ENCODE peak calls at places on chromosomes 4 and X, in nine cellular contexts. One of them, this sample, is unnamed.

GRCh38 chr4:139243448-139244365 is 36.3 kb downstream of the MGARP start:
- DNase-seq in K562: peak
- DNase-seq in NCI-H510A treated with DMSO at 0.1 percent for 48 hours: no peak
- DNase-seq in stimulated activated CD4-positive, alpha-beta T cell treated with anti-CD3 and anti-CD28 coated beads, Interleukin-1b, Interleukin-23, amount 100 ng/mL, for 24 hours: no peak
- DNase-seq in SK-N-DZ: no peak
- DNase-seq in HEK293T: peak
- DNase-seq in lower leg skin: peak
- DNase-seq in A549: no peak
- DNase-seq in EH: peak
- DNase-seq in this sample: no peak

GRCh38 chr4:140289486-140289885 is 84.0 kb upstream of the SCOC start:
- DNase-seq in K562: no peak
- DNase-seq in NCI-H510A treated with DMSO at 0.1 percent for 48 hours: no peak
- DNase-seq in stimulated activated CD4-positive, alpha-beta T cell treated with anti-CD3 and anti-CD28 coated beads, Interleukin-1b, Interleukin-23, amount 100 ng/mL, for 24 hours: no peak
- DNase-seq in SK-N-DZ: no peak
- DNase-seq in HEK293T: no peak
- DNase-seq in lower leg skin: no peak
- DNase-seq in A549: no peak
- DNase-seq in EH: no peak
- DNase-seq in this sample: no peak

GRCh38 chr4:1112821-1113182 is 562 bp downstream of the RNF212 start:
- DNase-seq in K562: no peak
- DNase-seq in NCI-H510A treated with DMSO at 0.1 percent for 48 hours: no peak
- DNase-seq in stimulated activated CD4-positive, alpha-beta T cell treated with anti-CD3 and anti-CD28 coated beads, Interleukin-1b, Interleukin-23, amount 100 ng/mL, for 24 hours: no peak
- DNase-seq in SK-N-DZ: no peak
- DNase-seq in HEK293T: no peak
- DNase-seq in lower leg skin: no peak
- DNase-seq in A549: no peak
- DNase-seq in EH: no peak
- DNase-seq in this sample: no peak

GRCh38 chrX:131068945-131069719 is 11.0 kb downstream of the ARHGAP36 start:
- DNase-seq in K562: peak
- DNase-seq in NCI-H510A treated with DMSO at 0.1 percent for 48 hours: peak
- DNase-seq in stimulated activated CD4-positive, alpha-beta T cell treated with anti-CD3 and anti-CD28 coated beads, Interleukin-1b, Interleukin-23, amount 100 ng/mL, for 24 hours: peak
- DNase-seq in SK-N-DZ: peak
- DNase-seq in HEK293T: peak
- DNase-seq in lower leg skin: no peak
- DNase-seq in A549: peak
- DNase-seq in EH: peak
- DNase-seq in this sample: no peak

GRCh38 chr4:146095867-146096266 is 79.7 kb upstream of the LSM6 start:
- DNase-seq in K562: no peak
- DNase-seq in NCI-H510A treated with DMSO at 0.1 percent for 48 hours: no peak
- DNase-seq in stimulated activated CD4-positive, alpha-beta T cell treated with anti-CD3 and anti-CD28 coated beads, Interleukin-1b, Interleukin-23, amount 100 ng/mL, for 24 hours: no peak
- DNase-seq in SK-N-DZ: no peak
- DNase-seq in HEK293T: no peak
- DNase-seq in lower leg skin: no peak
- DNase-seq in A549: no peak
- DNase-seq in EH: no peak
- DNase-seq in this sample: no peak

GRCh38 chr4:85760521-85760920 is 285.6 kb downstream of the ARHGAP24 start:
- DNase-seq in K562: no peak
- DNase-seq in NCI-H510A treated with DMSO at 0.1 percent for 48 hours: no peak
- DNase-seq in stimulated activated CD4-positive, alpha-beta T cell treated with anti-CD3 and anti-CD28 coated beads, Interleukin-1b, Interleukin-23, amount 100 ng/mL, for 24 hours: no peak
- DNase-seq in SK-N-DZ: no peak
- DNase-seq in HEK293T: no peak
- DNase-seq in lower leg skin: no peak
- DNase-seq in A549: no peak
- DNase-seq in EH: no peak
- DNase-seq in this sample: no peak

GRCh38 chr4:74032064-74032463 is 6.4 kb downstream of the CXCL3 start:
- DNase-seq in K562: no peak
- DNase-seq in NCI-H510A treated with DMSO at 0.1 percent for 48 hours: no peak
- DNase-seq in stimulated activated CD4-positive, alpha-beta T cell treated with anti-CD3 and anti-CD28 coated beads, Interleukin-1b, Interleukin-23, amount 100 ng/mL, for 24 hours: no peak
- DNase-seq in SK-N-DZ: no peak
- DNase-seq in HEK293T: no peak
- DNase-seq in lower leg skin: no peak
- DNase-seq in A549: no peak
- DNase-seq in EH: peak
- DNase-seq in this sample: peak

GRCh38 chr4:153409924-153410501 is 56.1 kb upstream of the TMEM131L start:
- DNase-seq in K562: peak
- DNase-seq in NCI-H510A treated with DMSO at 0.1 percent for 48 hours: no peak
- DNase-seq in stimulated activated CD4-positive, alpha-beta T cell treated with anti-CD3 and anti-CD28 coated beads, Interleukin-1b, Interleukin-23, amount 100 ng/mL, for 24 hours: no peak
- DNase-seq in SK-N-DZ: no peak
- DNase-seq in HEK293T: no peak
- DNase-seq in lower leg skin: no peak
- DNase-seq in A549: no peak
- DNase-seq in EH: no peak
- DNase-seq in this sample: no peak

GRCh38 chrX:36957425-36958328 is 50.5 kb upstream of the FAM47C start:
- DNase-seq in K562: no peak
- DNase-seq in NCI-H510A treated with DMSO at 0.1 percent for 48 hours: peak
- DNase-seq in stimulated activated CD4-positive, alpha-beta T cell treated with anti-CD3 and anti-CD28 coated beads, Interleukin-1b, Interleukin-23, amount 100 ng/mL, for 24 hours: no peak
- DNase-seq in SK-N-DZ: peak
- DNase-seq in HEK293T: peak
- DNase-seq in lower leg skin: no peak
- DNase-seq in A549: peak
- DNase-seq in EH: no peak
- DNase-seq in this sample: no peak

GRCh38 chr4:140633154-140633553 is 64.4 kb upstream of the UCP1 start:
- DNase-seq in K562: no peak
- DNase-seq in NCI-H510A treated with DMSO at 0.1 percent for 48 hours: no peak
- DNase-seq in stimulated activated CD4-positive, alpha-beta T cell treated with anti-CD3 and anti-CD28 coated beads, Interleukin-1b, Interleukin-23, amount 100 ng/mL, for 24 hours: no peak
- DNase-seq in SK-N-DZ: no peak
- DNase-seq in HEK293T: no peak
- DNase-seq in lower leg skin: no peak
- DNase-seq in A549: no peak
- DNase-seq in EH: no peak
- DNase-seq in this sample: peak

GRCh38 chr4:73662709-73663546 is 42.7 kb upstream of the RASSF6 start:
- DNase-seq in K562: peak
- DNase-seq in NCI-H510A treated with DMSO at 0.1 percent for 48 hours: peak
- DNase-seq in stimulated activated CD4-positive, alpha-beta T cell treated with anti-CD3 and anti-CD28 coated beads, Interleukin-1b, Interleukin-23, amount 100 ng/mL, for 24 hours: no peak
- DNase-seq in SK-N-DZ: peak
- DNase-seq in HEK293T: peak
- DNase-seq in lower leg skin: no peak
- DNase-seq in A549: peak
- DNase-seq in EH: peak
- DNase-seq in this sample: peak

GRCh38 chr4:184288451-184289178 is 70.9 kb upstream of the ENPP6 start:
- DNase-seq in K562: no peak
- DNase-seq in NCI-H510A treated with DMSO at 0.1 percent for 48 hours: no peak
- DNase-seq in stimulated activated CD4-positive, alpha-beta T cell treated with anti-CD3 and anti-CD28 coated beads, Interleukin-1b, Interleukin-23, amount 100 ng/mL, for 24 hours: peak
- DNase-seq in SK-N-DZ: no peak
- DNase-seq in HEK293T: no peak
- DNase-seq in lower leg skin: no peak
- DNase-seq in A549: no peak
- DNase-seq in EH: no peak
- DNase-seq in this sample: no peak

GRCh38 chrX:124605518-124605917 is 259.2 kb downstream of the SH2D1A start:
- DNase-seq in K562: no peak
- DNase-seq in NCI-H510A treated with DMSO at 0.1 percent for 48 hours: no peak
- DNase-seq in stimulated activated CD4-positive, alpha-beta T cell treated with anti-CD3 and anti-CD28 coated beads, Interleukin-1b, Interleukin-23, amount 100 ng/mL, for 24 hours: no peak
- DNase-seq in SK-N-DZ: no peak
- DNase-seq in HEK293T: no peak
- DNase-seq in lower leg skin: no peak
- DNase-seq in A549: no peak
- DNase-seq in EH: no peak
- DNase-seq in this sample: no peak

GRCh38 chr4:68373513-68373912 is 23.6 kb upstream of the YTHDC1 start:
- DNase-seq in K562: peak
- DNase-seq in NCI-H510A treated with DMSO at 0.1 percent for 48 hours: no peak
- DNase-seq in stimulated activated CD4-positive, alpha-beta T cell treated with anti-CD3 and anti-CD28 coated beads, Interleukin-1b, Interleukin-23, amount 100 ng/mL, for 24 hours: peak
- DNase-seq in SK-N-DZ: peak
- DNase-seq in HEK293T: no peak
- DNase-seq in lower leg skin: peak
- DNase-seq in A549: no peak
- DNase-seq in EH: peak
- DNase-seq in this sample: peak

GRCh38 chr4:37717575-37717974 is 31.4 kb upstream of the RELL1 start:
- DNase-seq in K562: no peak
- DNase-seq in NCI-H510A treated with DMSO at 0.1 percent for 48 hours: no peak
- DNase-seq in stimulated activated CD4-positive, alpha-beta T cell treated with anti-CD3 and anti-CD28 coated beads, Interleukin-1b, Interleukin-23, amount 100 ng/mL, for 24 hours: no peak
- DNase-seq in SK-N-DZ: no peak
- DNase-seq in HEK293T: no peak
- DNase-seq in lower leg skin: no peak
- DNase-seq in A549: no peak
- DNase-seq in EH: peak
- DNase-seq in this sample: no peak

GRCh38 chr4:98318521-98318920 is 57.3 kb downstream of the RAP1GDS1 start:
- DNase-seq in K562: no peak
- DNase-seq in NCI-H510A treated with DMSO at 0.1 percent for 48 hours: no peak
- DNase-seq in stimulated activated CD4-positive, alpha-beta T cell treated with anti-CD3 and anti-CD28 coated beads, Interleukin-1b, Interleukin-23, amount 100 ng/mL, for 24 hours: no peak
- DNase-seq in SK-N-DZ: no peak
- DNase-seq in HEK293T: no peak
- DNase-seq in lower leg skin: no peak
- DNase-seq in A549: no peak
- DNase-seq in EH: no peak
- DNase-seq in this sample: no peak

GRCh38 chrX:16119353-16120220 is 3.8 kb upstream of the GRPR start:
- DNase-seq in K562: peak
- DNase-seq in NCI-H510A treated with DMSO at 0.1 percent for 48 hours: no peak
- DNase-seq in stimulated activated CD4-positive, alpha-beta T cell treated with anti-CD3 and anti-CD28 coated beads, Interleukin-1b, Interleukin-23, amount 100 ng/mL, for 24 hours: no peak
- DNase-seq in SK-N-DZ: no peak
- DNase-seq in HEK293T: no peak
- DNase-seq in lower leg skin: no peak
- DNase-seq in A549: no peak
- DNase-seq in EH: no peak
- DNase-seq in this sample: no peak

GRCh38 chr4:183674153-183674552 is 15.1 kb downstream of the TRAPPC11 start:
- DNase-seq in K562: no peak
- DNase-seq in NCI-H510A treated with DMSO at 0.1 percent for 48 hours: no peak
- DNase-seq in stimulated activated CD4-positive, alpha-beta T cell treated with anti-CD3 and anti-CD28 coated beads, Interleukin-1b, Interleukin-23, amount 100 ng/mL, for 24 hours: no peak
- DNase-seq in SK-N-DZ: no peak
- DNase-seq in HEK293T: no peak
- DNase-seq in lower leg skin: no peak
- DNase-seq in A549: no peak
- DNase-seq in EH: no peak
- DNase-seq in this sample: no peak

GRCh38 chr4:19030536-19030935 is 1009.0 kb upstream of the LCORL start:
- DNase-seq in K562: no peak
- DNase-seq in NCI-H510A treated with DMSO at 0.1 percent for 48 hours: no peak
- DNase-seq in stimulated activated CD4-positive, alpha-beta T cell treated with anti-CD3 and anti-CD28 coated beads, Interleukin-1b, Interleukin-23, amount 100 ng/mL, for 24 hours: no peak
- DNase-seq in SK-N-DZ: no peak
- DNase-seq in HEK293T: no peak
- DNase-seq in lower leg skin: no peak
- DNase-seq in A549: no peak
- DNase-seq in EH: no peak
- DNase-seq in this sample: no peak

GRCh38 chr4:2797188-2797544 is 4.3 kb downstream of the SH3BP2 start:
- DNase-seq in K562: no peak
- DNase-seq in NCI-H510A treated with DMSO at 0.1 percent for 48 hours: no peak
- DNase-seq in stimulated activated CD4-positive, alpha-beta T cell treated with anti-CD3 and anti-CD28 coated beads, Interleukin-1b, Interleukin-23, amount 100 ng/mL, for 24 hours: no peak
- DNase-seq in SK-N-DZ: no peak
- DNase-seq in HEK293T: no peak
- DNase-seq in lower leg skin: peak
- DNase-seq in A549: no peak
- DNase-seq in EH: no peak
- DNase-seq in this sample: no peak

GRCh38 chr4:17265139-17265538 is 246.8 kb downstream of the QDPR start:
- DNase-seq in K562: no peak
- DNase-seq in NCI-H510A treated with DMSO at 0.1 percent for 48 hours: no peak
- DNase-seq in stimulated activated CD4-positive, alpha-beta T cell treated with anti-CD3 and anti-CD28 coated beads, Interleukin-1b, Interleukin-23, amount 100 ng/mL, for 24 hours: no peak
- DNase-seq in SK-N-DZ: no peak
- DNase-seq in HEK293T: no peak
- DNase-seq in lower leg skin: no peak
- DNase-seq in A549: no peak
- DNase-seq in EH: no peak
- DNase-seq in this sample: no peak

GRCh38 chr4:102230194-102230593 is 115.1 kb downstream of the SLC39A8 start:
- DNase-seq in K562: no peak
- DNase-seq in NCI-H510A treated with DMSO at 0.1 percent for 48 hours: no peak
- DNase-seq in stimulated activated CD4-positive, alpha-beta T cell treated with anti-CD3 and anti-CD28 coated beads, Interleukin-1b, Interleukin-23, amount 100 ng/mL, for 24 hours: no peak
- DNase-seq in SK-N-DZ: no peak
- DNase-seq in HEK293T: no peak
- DNase-seq in lower leg skin: no peak
- DNase-seq in A549: no peak
- DNase-seq in EH: no peak
- DNase-seq in this sample: no peak

GRCh38 chr4:82624819-82625218 is 63.0 kb upstream of the TMEM150C start:
- DNase-seq in K562: no peak
- DNase-seq in NCI-H510A treated with DMSO at 0.1 percent for 48 hours: no peak
- DNase-seq in stimulated activated CD4-positive, alpha-beta T cell treated with anti-CD3 and anti-CD28 coated beads, Interleukin-1b, Interleukin-23, amount 100 ng/mL, for 24 hours: no peak
- DNase-seq in SK-N-DZ: no peak
- DNase-seq in HEK293T: no peak
- DNase-seq in lower leg skin: no peak
- DNase-seq in A549: no peak
- DNase-seq in EH: no peak
- DNase-seq in this sample: no peak

GRCh38 chrX:105816517-105816916 is 5.8 kb upstream of the NRK start:
- DNase-seq in K562: no peak
- DNase-seq in NCI-H510A treated with DMSO at 0.1 percent for 48 hours: no peak
- DNase-seq in stimulated activated CD4-positive, alpha-beta T cell treated with anti-CD3 and anti-CD28 coated beads, Interleukin-1b, Interleukin-23, amount 100 ng/mL, for 24 hours: no peak
- DNase-seq in SK-N-DZ: no peak
- DNase-seq in HEK293T: no peak
- DNase-seq in lower leg skin: no peak
- DNase-seq in A549: no peak
- DNase-seq in EH: no peak
- DNase-seq in this sample: no peak

GRCh38 chr4:41428941-41429669 is 108.9 kb upstream of the LIMCH1 start:
- DNase-seq in K562: no peak
- DNase-seq in NCI-H510A treated with DMSO at 0.1 percent for 48 hours: no peak
- DNase-seq in stimulated activated CD4-positive, alpha-beta T cell treated with anti-CD3 and anti-CD28 coated beads, Interleukin-1b, Interleukin-23, amount 100 ng/mL, for 24 hours: no peak
- DNase-seq in SK-N-DZ: no peak
- DNase-seq in HEK293T: no peak
- DNase-seq in lower leg skin: no peak
- DNase-seq in A549: no peak
- DNase-seq in EH: no peak
- DNase-seq in this sample: peak

GRCh38 chr4:48491514-48492176 is 1.6 kb downstream of the ZAR1 start:
- DNase-seq in K562: no peak
- DNase-seq in NCI-H510A treated with DMSO at 0.1 percent for 48 hours: no peak
- DNase-seq in stimulated activated CD4-positive, alpha-beta T cell treated with anti-CD3 and anti-CD28 coated beads, Interleukin-1b, Interleukin-23, amount 100 ng/mL, for 24 hours: no peak
- DNase-seq in SK-N-DZ: no peak
- DNase-seq in HEK293T: no peak
- DNase-seq in lower leg skin: no peak
- DNase-seq in A549: no peak
- DNase-seq in EH: no peak
- DNase-seq in this sample: no peak